ENCODE peak calls at places on chromosomes 11 and 22, in seven cellular contexts. One of them, this sample, is unnamed.

GRCh38 chr11:29119691-29120328 is 897.0 kb downstream of the KCNA4 start:
- DNase-seq in GM23248: peak; percentile 82
- DNase-seq in esophagus squamous epithelium: no peak
- DNase-seq in choroid plexus epithelial cell: peak; percentile 90
- DNase-seq in NT2/D1: no peak
- DNase-seq in Peyer's patch: no peak
- DNase-seq in CD8-positive, alpha-beta T cell: no peak
- DNase-seq in this sample: no peak

GRCh38 chr11:80980221-80980620 is 1539.4 kb upstream of the TENM4 start:
- DNase-seq in esophagus squamous epithelium: no peak
- DNase-seq in NT2/D1: no peak
- DNase-seq in CD8-positive, alpha-beta T cell: no peak
- DNase-seq in Peyer's patch: no peak
- DNase-seq in choroid plexus epithelial cell: peak; percentile 28
- DNase-seq in GM23248: peak; percentile 72
- DNase-seq in this sample: no peak

GRCh38 chr11:133052537-133052936 is 479.8 kb downstream of the OPCML start:
- DNase-seq in Peyer's patch: no peak
- DNase-seq in NT2/D1: no peak
- DNase-seq in CD8-positive, alpha-beta T cell: no peak
- DNase-seq in GM23248: no peak
- DNase-seq in choroid plexus epithelial cell: no peak
- DNase-seq in esophagus squamous epithelium: no peak
- DNase-seq in this sample: no peak

GRCh38 chr11:11247576-11247975 is 105.5 kb downstream of the CSNK2A3 start:
- DNase-seq in CD8-positive, alpha-beta T cell: no peak
- DNase-seq in NT2/D1: no peak
- DNase-seq in esophagus squamous epithelium: no peak
- DNase-seq in choroid plexus epithelial cell: no peak
- DNase-seq in Peyer's patch: no peak
- DNase-seq in GM23248: no peak
- DNase-seq in this sample: no peak

GRCh38 chr11:38971141-38971540 is 2373.1 kb upstream of the RAG2 start:
- DNase-seq in choroid plexus epithelial cell: no peak
- DNase-seq in NT2/D1: no peak
- DNase-seq in esophagus squamous epithelium: no peak
- DNase-seq in Peyer's patch: no peak
- DNase-seq in CD8-positive, alpha-beta T cell: no peak
- DNase-seq in GM23248: no peak
- DNase-seq in this sample: no peak

GRCh38 chr11:34345012-34345804 is 12.6 kb downstream of the ABTB2 start:
- DNase-seq in NT2/D1: no peak
- DNase-seq in choroid plexus epithelial cell: peak; percentile 78
- DNase-seq in Peyer's patch: no peak
- DNase-seq in esophagus squamous epithelium: no peak
- DNase-seq in GM23248: peak; percentile 89
- DNase-seq in CD8-positive, alpha-beta T cell: no peak
- DNase-seq in this sample: no peak

GRCh38 chr11:77542296-77542695 is 47.5 kb upstream of the AQP11 start:
- DNase-seq in NT2/D1: no peak
- DNase-seq in Peyer's patch: no peak
- DNase-seq in esophagus squamous epithelium: no peak
- DNase-seq in choroid plexus epithelial cell: peak; percentile 45
- DNase-seq in GM23248: peak; percentile 65
- DNase-seq in CD8-positive, alpha-beta T cell: no peak
- DNase-seq in this sample: no peak

GRCh38 chr11:77560605-77561004 is 29.1 kb upstream of the AQP11 start:
- DNase-seq in GM23248: peak; percentile 43
- DNase-seq in NT2/D1: no peak
- DNase-seq in esophagus squamous epithelium: no peak
- DNase-seq in CD8-positive, alpha-beta T cell: no peak
- DNase-seq in choroid plexus epithelial cell: peak; percentile 36
- DNase-seq in Peyer's patch: no peak
- DNase-seq in this sample: no peak

GRCh38 chr11:58498464-58498863 is 9.4 kb downstream of the OR5B21 start:
- DNase-seq in NT2/D1: no peak
- DNase-seq in choroid plexus epithelial cell: no peak
- DNase-seq in GM23248: no peak
- DNase-seq in Peyer's patch: peak; percentile 21
- DNase-seq in esophagus squamous epithelium: no peak
- DNase-seq in CD8-positive, alpha-beta T cell: peak; percentile 11
- DNase-seq in this sample: no peak

GRCh38 chr11:13207665-13208594 is 69.7 kb upstream of the BMAL1 start:
- DNase-seq in CD8-positive, alpha-beta T cell: no peak
- DNase-seq in GM23248: peak; percentile 93
- DNase-seq in Peyer's patch: no peak
- DNase-seq in NT2/D1: no peak
- DNase-seq in choroid plexus epithelial cell: peak; percentile 95
- DNase-seq in esophagus squamous epithelium: no peak
- DNase-seq in this sample: peak; percentile 64

GRCh38 chr22:16824718-16825687 is at the start of gene XKR3:
- DNase-seq in choroid plexus epithelial cell: no peak
- DNase-seq in CD8-positive, alpha-beta T cell: no peak
- DNase-seq in GM23248: peak; percentile 77
- DNase-seq in esophagus squamous epithelium: no peak
- DNase-seq in Peyer's patch: no peak
- DNase-seq in NT2/D1: no peak
- DNase-seq in this sample: no peak

GRCh38 chr22:47858773-47859306 is 1096.4 kb downstream of the TBC1D22A start:
- DNase-seq in choroid plexus epithelial cell: no peak
- DNase-seq in esophagus squamous epithelium: no peak
- DNase-seq in CD8-positive, alpha-beta T cell: no peak
- DNase-seq in Peyer's patch: no peak
- DNase-seq in GM23248: no peak
- DNase-seq in NT2/D1: no peak
- DNase-seq in this sample: no peak

GRCh38 chr11:65849771-65850216 is 8.2 kb downstream of the CFL1 start:
- DNase-seq in Peyer's patch: no peak
- DNase-seq in esophagus squamous epithelium: no peak
- DNase-seq in CD8-positive, alpha-beta T cell: no peak
- DNase-seq in GM23248: no peak
- DNase-seq in choroid plexus epithelial cell: peak; percentile 4
- DNase-seq in NT2/D1: no peak
- DNase-seq in this sample: no peak

GRCh38 chr11:132033051-132033450 is 662.6 kb downstream of the NTM start:
- DNase-seq in NT2/D1: no peak
- DNase-seq in Peyer's patch: no peak
- DNase-seq in esophagus squamous epithelium: no peak
- DNase-seq in CD8-positive, alpha-beta T cell: no peak
- DNase-seq in GM23248: no peak
- DNase-seq in choroid plexus epithelial cell: peak; percentile 42
- DNase-seq in this sample: no peak

DNA sequence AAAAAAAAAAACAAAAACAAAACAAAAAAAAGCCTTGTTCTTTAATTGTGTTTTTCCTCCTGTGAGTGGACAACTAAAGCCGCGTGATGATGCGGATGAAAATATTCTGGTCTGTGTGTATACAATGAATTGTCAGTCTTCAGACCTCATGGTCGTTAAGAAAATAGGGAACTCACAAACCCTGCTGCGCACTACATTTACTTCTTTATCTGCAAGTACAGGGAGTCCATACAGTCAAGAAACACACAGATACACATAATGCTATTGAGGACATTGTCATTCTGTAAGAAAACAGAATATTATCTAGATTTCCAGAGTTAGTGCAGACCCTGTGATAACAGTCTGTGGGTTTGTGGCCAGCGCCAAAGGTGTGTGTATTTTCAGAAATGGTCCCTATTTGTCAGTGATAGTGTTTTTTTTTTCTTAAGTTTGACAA is 17.3 kb upstream of the ADSL start:
- DNase-seq in esophagus squamous epithelium: no peak
- DNase-seq in NT2/D1: no peak
- DNase-seq in Peyer's patch: no peak
- DNase-seq in CD8-positive, alpha-beta T cell: no peak
- DNase-seq in choroid plexus epithelial cell: no peak
- DNase-seq in GM23248: no peak
- DNase-seq in this sample: no peak
- H3K4me3 ChIP-seq in esophagus squamous epithelium: no peak overlapping the region
- H3K4me3 ChIP-seq in NT2/D1: no peak overlapping the region
- H3K4me3 ChIP-seq in Peyer's patch: no peak overlapping the region
- H3K4me3 ChIP-seq in CD8-positive, alpha-beta T cell: no peak overlapping the region
- H3K4me3 ChIP-seq in choroid plexus epithelial cell: no peak overlapping the region
- H3K4me3 ChIP-seq in GM23248: no peak overlapping the region
- H3K4me3 ChIP-seq in this sample: no peak overlapping the region

DNA sequence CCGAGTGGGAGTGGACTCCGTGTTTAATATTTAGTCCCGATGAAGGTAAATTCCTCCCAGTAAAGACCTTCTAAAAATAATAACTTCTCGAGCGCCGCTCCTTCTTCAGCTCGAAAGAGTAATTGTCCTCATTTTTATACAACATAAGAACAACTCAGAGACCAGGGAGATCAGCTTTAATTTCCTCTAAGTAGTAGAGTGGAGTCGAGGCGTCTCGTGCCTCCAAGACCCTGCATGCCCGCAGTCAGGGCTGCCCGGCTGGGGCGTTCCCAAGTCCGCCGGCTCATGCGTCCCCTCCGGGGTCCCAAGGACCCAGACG is 7.8 kb downstream of the WT1 start:
- DNase-seq in Peyer's patch: no peak
- DNase-seq in NT2/D1: no peak
- DNase-seq in CD8-positive, alpha-beta T cell: no peak
- DNase-seq in esophagus squamous epithelium: no peak
- DNase-seq in GM23248: no peak
- DNase-seq in choroid plexus epithelial cell: no peak
- DNase-seq in this sample: no peak
- H3K4me3 ChIP-seq in Peyer's patch: no peak overlapping the region
- H3K4me3 ChIP-seq in NT2/D1: no peak overlapping the region
- H3K4me3 ChIP-seq in CD8-positive, alpha-beta T cell: no peak overlapping the region
- H3K4me3 ChIP-seq in esophagus squamous epithelium: no peak overlapping the region
- H3K4me3 ChIP-seq in GM23248: no peak overlapping the region
- H3K4me3 ChIP-seq in choroid plexus epithelial cell: no peak overlapping the region
- H3K4me3 ChIP-seq in this sample: no peak overlapping the region

GRCh38 chr11:7605544-7605943 is 67.8 kb downstream of the CYB5R2 start:
- DNase-seq in CD8-positive, alpha-beta T cell: no peak
- DNase-seq in esophagus squamous epithelium: no peak
- DNase-seq in choroid plexus epithelial cell: peak; percentile 58
- DNase-seq in GM23248: peak; percentile 44
- DNase-seq in NT2/D1: no peak
- DNase-seq in Peyer's patch: no peak
- DNase-seq in this sample: no peak
- H3K4me3 ChIP-seq in CD8-positive, alpha-beta T cell: no peak overlapping the region
- H3K4me3 ChIP-seq in esophagus squamous epithelium: no peak overlapping the region
- H3K4me3 ChIP-seq in choroid plexus epithelial cell: no peak overlapping the region
- H3K4me3 ChIP-seq in GM23248: no peak overlapping the region
- H3K4me3 ChIP-seq in NT2/D1: no peak overlapping the region
- H3K4me3 ChIP-seq in Peyer's patch: peak overlapping the region; percentile 32
- H3K4me3 ChIP-seq in this sample: no peak overlapping the region

GRCh38 chr22:37618072-37618656 is 9.5 kb downstream of the GGA1 start:
- DNase-seq in CD8-positive, alpha-beta T cell: no peak
- DNase-seq in GM23248: no peak
- DNase-seq in Peyer's patch: peak; percentile 85
- DNase-seq in choroid plexus epithelial cell: no peak
- DNase-seq in NT2/D1: no peak
- DNase-seq in esophagus squamous epithelium: no peak
- DNase-seq in this sample: no peak

GRCh38 chr22:37616205-37617083 is 7.8 kb downstream of the GGA1 start:
- DNase-seq in esophagus squamous epithelium: no peak
- DNase-seq in CD8-positive, alpha-beta T cell: no peak
- DNase-seq in NT2/D1: no peak
- DNase-seq in GM23248: no peak
- DNase-seq in choroid plexus epithelial cell: no peak
- DNase-seq in Peyer's patch: no peak
- DNase-seq in this sample: no peak

GRCh38 chr22:37617431-37617830 is 8.8 kb downstream of the GGA1 start:
- DNase-seq in CD8-positive, alpha-beta T cell: no peak
- DNase-seq in NT2/D1: no peak
- DNase-seq in GM23248: no peak
- DNase-seq in choroid plexus epithelial cell: no peak
- DNase-seq in esophagus squamous epithelium: no peak
- DNase-seq in Peyer's patch: no peak
- DNase-seq in this sample: no peak

GRCh38 chr22:37619991-37620390 is 11.4 kb downstream of the GGA1 start:
- DNase-seq in CD8-positive, alpha-beta T cell: no peak
- DNase-seq in choroid plexus epithelial cell: no peak
- DNase-seq in esophagus squamous epithelium: no peak
- DNase-seq in GM23248: no peak
- DNase-seq in Peyer's patch: no peak
- DNase-seq in NT2/D1: no peak
- DNase-seq in this sample: no peak

GRCh38 chr22:37618674-37619073 is 10.0 kb downstream of the GGA1 start:
- DNase-seq in Peyer's patch: no peak
- DNase-seq in choroid plexus epithelial cell: no peak
- DNase-seq in esophagus squamous epithelium: no peak
- DNase-seq in GM23248: no peak
- DNase-seq in CD8-positive, alpha-beta T cell: no peak
- DNase-seq in NT2/D1: no peak
- DNase-seq in this sample: no peak
- H3K4me3 ChIP-seq in Peyer's patch: no peak overlapping the region
- H3K4me3 ChIP-seq in choroid plexus epithelial cell: no peak overlapping the region
- H3K4me3 ChIP-seq in esophagus squamous epithelium: no peak overlapping the region
- H3K4me3 ChIP-seq in GM23248: no peak overlapping the region
- H3K4me3 ChIP-seq in CD8-positive, alpha-beta T cell: no peak overlapping the region
- H3K4me3 ChIP-seq in NT2/D1: no peak overlapping the region
- H3K4me3 ChIP-seq in this sample: no peak overlapping the region

GRCh38 chr11:47181271-47181670 is 4.6 kb upstream of the ARFGAP2 start:
- DNase-seq in NT2/D1: no peak
- DNase-seq in choroid plexus epithelial cell: no peak
- DNase-seq in esophagus squamous epithelium: no peak
- DNase-seq in GM23248: no peak
- DNase-seq in CD8-positive, alpha-beta T cell: no peak
- DNase-seq in Peyer's patch: no peak
- DNase-seq in this sample: no peak

GRCh38 chr11:47183969-47184368 is 2.3 kb downstream of the PACSIN3 start:
- DNase-seq in CD8-positive, alpha-beta T cell: no peak
- DNase-seq in Peyer's patch: no peak
- DNase-seq in NT2/D1: no peak
- DNase-seq in GM23248: no peak
- DNase-seq in esophagus squamous epithelium: no peak
- DNase-seq in choroid plexus epithelial cell: no peak
- DNase-seq in this sample: no peak

GRCh38 chr11:47182380-47182779 is 3.9 kb downstream of the PACSIN3 start:
- DNase-seq in choroid plexus epithelial cell: no peak
- DNase-seq in GM23248: no peak
- DNase-seq in Peyer's patch: no peak
- DNase-seq in CD8-positive, alpha-beta T cell: no peak
- DNase-seq in esophagus squamous epithelium: no peak
- DNase-seq in NT2/D1: no peak
- DNase-seq in this sample: no peak

GRCh38 chr11:47184711-47185304 is 1.4 kb downstream of the PACSIN3 start:
- DNase-seq in GM23248: no peak
- DNase-seq in NT2/D1: no peak
- DNase-seq in Peyer's patch: no peak
- DNase-seq in CD8-positive, alpha-beta T cell: no peak
- DNase-seq in esophagus squamous epithelium: no peak
- DNase-seq in choroid plexus epithelial cell: no peak
- DNase-seq in this sample: no peak

GRCh38 chr11:47183031-47183856 is 3.0 kb downstream of the PACSIN3 start:
- DNase-seq in NT2/D1: no peak
- DNase-seq in CD8-positive, alpha-beta T cell: no peak
- DNase-seq in GM23248: no peak
- DNase-seq in Peyer's patch: no peak
- DNase-seq in esophagus squamous epithelium: no peak
- DNase-seq in choroid plexus epithelial cell: no peak
- DNase-seq in this sample: no peak
- H3K4me3 ChIP-seq in NT2/D1: no peak overlapping the region
- H3K4me3 ChIP-seq in CD8-positive, alpha-beta T cell: no peak overlapping the region
- H3K4me3 ChIP-seq in GM23248: no peak overlapping the region
- H3K4me3 ChIP-seq in Peyer's patch: no peak overlapping the region
- H3K4me3 ChIP-seq in esophagus squamous epithelium: no peak overlapping the region
- H3K4me3 ChIP-seq in choroid plexus epithelial cell: no peak overlapping the region
- H3K4me3 ChIP-seq in this sample: no peak overlapping the region